ENCODE peak calls at places on chromosome 5, in five cellular contexts. One of them, this sample, is unnamed.

GRCh38 chr5:52985306-52985705 is 3.8 kb upstream of the ITGA2 start:
- DNase-seq in EL: no peak
- DNase-seq in NCI-H1417: no peak
- DNase-seq in NCI-H748 treated with DMSO at 0.1 percent for 48 hours: no peak
- DNase-seq in activated CD4-positive, alpha-beta memory T cell treated with anti-CD3 and anti-CD28 coated beads, Interleukin-2, amount 10 ng/mL, durations not matched to agents 7 days and 5 days: no peak
- DNase-seq in this sample: no peak

GRCh38 chr5:146681586-146681945 is 165.6 kb upstream of the GPR151 start:
- DNase-seq in NCI-H748 treated with DMSO at 0.1 percent for 48 hours: no peak
- DNase-seq in EL: peak; percentile 8
- DNase-seq in NCI-H1417: no peak
- DNase-seq in activated CD4-positive, alpha-beta memory T cell treated with anti-CD3 and anti-CD28 coated beads, Interleukin-2, amount 10 ng/mL, durations not matched to agents 7 days and 5 days: no peak
- DNase-seq in this sample: no peak

GRCh38 chr5:124631874-124632550 is 114.4 kb downstream of the ZNF608 start:
- DNase-seq in EL: no peak
- DNase-seq in NCI-H748 treated with DMSO at 0.1 percent for 48 hours: no peak
- DNase-seq in NCI-H1417: no peak
- DNase-seq in activated CD4-positive, alpha-beta memory T cell treated with anti-CD3 and anti-CD28 coated beads, Interleukin-2, amount 10 ng/mL, durations not matched to agents 7 days and 5 days: no peak
- DNase-seq in this sample: peak; percentile 42

GRCh38 chr5:42462089-42462488 is 38.9 kb downstream of the GHR start:
- DNase-seq in EL: no peak
- DNase-seq in NCI-H1417: no peak
- DNase-seq in NCI-H748 treated with DMSO at 0.1 percent for 48 hours: no peak
- DNase-seq in activated CD4-positive, alpha-beta memory T cell treated with anti-CD3 and anti-CD28 coated beads, Interleukin-2, amount 10 ng/mL, durations not matched to agents 7 days and 5 days: no peak
- DNase-seq in this sample: no peak

GRCh38 chr5:3009605-3010004 is 258.1 kb upstream of the IRX2 start:
- DNase-seq in EL: no peak
- DNase-seq in NCI-H1417: no peak
- DNase-seq in activated CD4-positive, alpha-beta memory T cell treated with anti-CD3 and anti-CD28 coated beads, Interleukin-2, amount 10 ng/mL, durations not matched to agents 7 days and 5 days: no peak
- DNase-seq in NCI-H748 treated with DMSO at 0.1 percent for 48 hours: no peak
- DNase-seq in this sample: no peak

GRCh38 chr5:115258001-115258400 is 4.7 kb downstream of the PGGT1B start:
- DNase-seq in EL: peak; percentile 34
- DNase-seq in NCI-H748 treated with DMSO at 0.1 percent for 48 hours: no peak
- DNase-seq in activated CD4-positive, alpha-beta memory T cell treated with anti-CD3 and anti-CD28 coated beads, Interleukin-2, amount 10 ng/mL, durations not matched to agents 7 days and 5 days: no peak
- DNase-seq in NCI-H1417: no peak
- DNase-seq in this sample: no peak

GRCh38 chr5:139482050-139482889 is at the start of gene STING1:
- DNase-seq in NCI-H748 treated with DMSO at 0.1 percent for 48 hours: no peak
- DNase-seq in activated CD4-positive, alpha-beta memory T cell treated with anti-CD3 and anti-CD28 coated beads, Interleukin-2, amount 10 ng/mL, durations not matched to agents 7 days and 5 days: peak; percentile 67
- DNase-seq in EL: peak; percentile 99
- DNase-seq in NCI-H1417: no peak
- DNase-seq in this sample: peak; percentile 94

GRCh38 chr5:167284491-167284890 is 1007.0 kb upstream of the WWC1 start:
- DNase-seq in activated CD4-positive, alpha-beta memory T cell treated with anti-CD3 and anti-CD28 coated beads, Interleukin-2, amount 10 ng/mL, durations not matched to agents 7 days and 5 days: no peak
- DNase-seq in EL: peak; percentile 1
- DNase-seq in NCI-H1417: no peak
- DNase-seq in NCI-H748 treated with DMSO at 0.1 percent for 48 hours: no peak
- DNase-seq in this sample: peak; percentile 45

GRCh38 chr5:10306114-10306513 is 1.6 kb downstream of the CMBL start:
- DNase-seq in NCI-H1417: no peak
- DNase-seq in NCI-H748 treated with DMSO at 0.1 percent for 48 hours: peak; percentile 52
- DNase-seq in activated CD4-positive, alpha-beta memory T cell treated with anti-CD3 and anti-CD28 coated beads, Interleukin-2, amount 10 ng/mL, durations not matched to agents 7 days and 5 days: no peak
- DNase-seq in EL: no peak
- DNase-seq in this sample: no peak

GRCh38 chr5:171850354-171850947 is 64.8 kb downstream of the SMIM23 start:
- DNase-seq in EL: peak; percentile 26
- DNase-seq in activated CD4-positive, alpha-beta memory T cell treated with anti-CD3 and anti-CD28 coated beads, Interleukin-2, amount 10 ng/mL, durations not matched to agents 7 days and 5 days: no peak
- DNase-seq in NCI-H1417: no peak
- DNase-seq in NCI-H748 treated with DMSO at 0.1 percent for 48 hours: no peak
- DNase-seq in this sample: peak; percentile 20

GRCh38 chr5:178309271-178310008 is 76.8 kb upstream of the PHYKPL start:
- DNase-seq in NCI-H1417: no peak
- DNase-seq in EL: no peak
- DNase-seq in NCI-H748 treated with DMSO at 0.1 percent for 48 hours: no peak
- DNase-seq in activated CD4-positive, alpha-beta memory T cell treated with anti-CD3 and anti-CD28 coated beads, Interleukin-2, amount 10 ng/mL, durations not matched to agents 7 days and 5 days: no peak
- DNase-seq in this sample: no peak